ENCODE peak calls at places on chromosomes 12 and 14, in seven cellular contexts. One of them, this sample, is unnamed.

GRCh38 chr12:109462868-109463692 is 14.0 kb downstream of the KCTD10 start:
- DNase-seq in HT1080: peak; percentile 95
- DNase-seq in activated CD8-positive, alpha-beta memory T cell treated with anti-CD3 and anti-CD28 coated beads for 4 hours: no peak
- DNase-seq in EH: peak; percentile 100
- DNase-seq in aorta: peak; percentile 92
- DNase-seq in NCI-H1930: no peak
- DNase-seq in fibroblast of villous mesenchyme: peak; percentile 98
- DNase-seq in this sample: peak; percentile 98

GRCh38 chr12:121110211-121110940 is 22.3 kb upstream of the P2RX7 start:
- DNase-seq in NCI-H1930: peak; percentile 50
- DNase-seq in HT1080: peak; percentile 34
- DNase-seq in fibroblast of villous mesenchyme: peak; percentile 72
- DNase-seq in aorta: peak; percentile 79
- DNase-seq in EH: peak; percentile 75
- DNase-seq in activated CD8-positive, alpha-beta memory T cell treated with anti-CD3 and anti-CD28 coated beads for 4 hours: peak; percentile 45
- DNase-seq in this sample: peak; percentile 57

GRCh38 chr12:13000616-13000934 is 510 bp upstream of the HEBP1 start:
- DNase-seq in HT1080: no peak
- DNase-seq in fibroblast of villous mesenchyme: no peak
- DNase-seq in aorta: no peak
- DNase-seq in NCI-H1930: peak; percentile 60
- DNase-seq in activated CD8-positive, alpha-beta memory T cell treated with anti-CD3 and anti-CD28 coated beads for 4 hours: no peak
- DNase-seq in EH: no peak
- DNase-seq in this sample: peak; percentile 31

GRCh38 chr14:95289323-95290010 is 30.2 kb downstream of the CLMN start:
- DNase-seq in NCI-H1930: no peak
- DNase-seq in aorta: no peak
- DNase-seq in EH: no peak
- DNase-seq in HT1080: no peak
- DNase-seq in activated CD8-positive, alpha-beta memory T cell treated with anti-CD3 and anti-CD28 coated beads for 4 hours: no peak
- DNase-seq in fibroblast of villous mesenchyme: no peak
- DNase-seq in this sample: no peak

GRCh38 chr12:110561471-110562201 is 21.5 kb downstream of the PPTC7 start:
- DNase-seq in fibroblast of villous mesenchyme: peak; percentile 23
- DNase-seq in aorta: no peak
- DNase-seq in activated CD8-positive, alpha-beta memory T cell treated with anti-CD3 and anti-CD28 coated beads for 4 hours: no peak
- DNase-seq in NCI-H1930: no peak
- DNase-seq in HT1080: no peak
- DNase-seq in EH: peak; percentile 66
- DNase-seq in this sample: peak; percentile 56

GRCh38 chr12:114625294-114625851 is 58.6 kb downstream of the TBX3 start:
- DNase-seq in NCI-H1930: peak; percentile 12
- DNase-seq in aorta: no peak
- DNase-seq in activated CD8-positive, alpha-beta memory T cell treated with anti-CD3 and anti-CD28 coated beads for 4 hours: no peak
- DNase-seq in EH: peak; percentile 67
- DNase-seq in HT1080: peak; percentile 31
- DNase-seq in fibroblast of villous mesenchyme: peak; percentile 84
- DNase-seq in this sample: peak; percentile 45

GRCh38 chr14:91149462-91149861 is 35.6 kb downstream of the DGLUCY start:
- DNase-seq in HT1080: peak; percentile 94
- DNase-seq in fibroblast of villous mesenchyme: peak; percentile 99
- DNase-seq in activated CD8-positive, alpha-beta memory T cell treated with anti-CD3 and anti-CD28 coated beads for 4 hours: no peak
- DNase-seq in EH: peak; percentile 99
- DNase-seq in aorta: no peak
- DNase-seq in NCI-H1930: no peak
- DNase-seq in this sample: peak; percentile 99

GRCh38 chr14:77022219-77022852 is 6.2 kb downstream of the IRF2BPL start:
- DNase-seq in aorta: no peak
- DNase-seq in activated CD8-positive, alpha-beta memory T cell treated with anti-CD3 and anti-CD28 coated beads for 4 hours: no peak
- DNase-seq in fibroblast of villous mesenchyme: no peak
- DNase-seq in EH: no peak
- DNase-seq in NCI-H1930: no peak
- DNase-seq in HT1080: no peak
- DNase-seq in this sample: no peak

GRCh38 chr14:38127784-38128183 is 79.9 kb upstream of the SSTR1 start:
- DNase-seq in HT1080: no peak
- DNase-seq in fibroblast of villous mesenchyme: peak; percentile 66
- DNase-seq in NCI-H1930: no peak
- DNase-seq in aorta: no peak
- DNase-seq in EH: peak; percentile 29
- DNase-seq in activated CD8-positive, alpha-beta memory T cell treated with anti-CD3 and anti-CD28 coated beads for 4 hours: no peak
- DNase-seq in this sample: no peak

GRCh38 chr12:4806439-4807115 is 86.4 kb downstream of the GALNT8 start:
- DNase-seq in NCI-H1930: no peak
- DNase-seq in aorta: no peak
- DNase-seq in activated CD8-positive, alpha-beta memory T cell treated with anti-CD3 and anti-CD28 coated beads for 4 hours: no peak
- DNase-seq in EH: no peak
- DNase-seq in HT1080: no peak
- DNase-seq in fibroblast of villous mesenchyme: no peak
- DNase-seq in this sample: no peak

GRCh38 chr12:50542448-50542847 is 37.7 kb downstream of the DIP2B start:
- DNase-seq in aorta: no peak
- DNase-seq in activated CD8-positive, alpha-beta memory T cell treated with anti-CD3 and anti-CD28 coated beads for 4 hours: no peak
- DNase-seq in fibroblast of villous mesenchyme: no peak
- DNase-seq in NCI-H1930: no peak
- DNase-seq in HT1080: peak; percentile 94
- DNase-seq in EH: peak; percentile 37
- DNase-seq in this sample: peak; percentile 29

GRCh38 chr14:92717571-92718042 is 30.8 kb downstream of the LGMN start:
- DNase-seq in EH: no peak
- DNase-seq in activated CD8-positive, alpha-beta memory T cell treated with anti-CD3 and anti-CD28 coated beads for 4 hours: no peak
- DNase-seq in fibroblast of villous mesenchyme: peak; percentile 54
- DNase-seq in NCI-H1930: no peak
- DNase-seq in aorta: no peak
- DNase-seq in HT1080: no peak
- DNase-seq in this sample: no peak

GRCh38 chr14:22803575-22803974 is 11.7 kb downstream of the SLC7A7 start:
- DNase-seq in aorta: no peak
- DNase-seq in HT1080: no peak
- DNase-seq in NCI-H1930: no peak
- DNase-seq in EH: no peak
- DNase-seq in fibroblast of villous mesenchyme: no peak
- DNase-seq in activated CD8-positive, alpha-beta memory T cell treated with anti-CD3 and anti-CD28 coated beads for 4 hours: no peak
- DNase-seq in this sample: no peak

GRCh38 chr12:112987561-112987960 is 9.2 kb downstream of the OAS2 start:
- DNase-seq in aorta: no peak
- DNase-seq in fibroblast of villous mesenchyme: no peak
- DNase-seq in EH: no peak
- DNase-seq in NCI-H1930: no peak
- DNase-seq in activated CD8-positive, alpha-beta memory T cell treated with anti-CD3 and anti-CD28 coated beads for 4 hours: no peak
- DNase-seq in HT1080: no peak
- DNase-seq in this sample: no peak

GRCh38 chr14:101853455-101854018 is 92.0 kb downstream of the PPP2R5C start:
- DNase-seq in aorta: no peak
- DNase-seq in HT1080: no peak
- DNase-seq in fibroblast of villous mesenchyme: no peak
- DNase-seq in NCI-H1930: no peak
- DNase-seq in activated CD8-positive, alpha-beta memory T cell treated with anti-CD3 and anti-CD28 coated beads for 4 hours: no peak
- DNase-seq in EH: no peak
- DNase-seq in this sample: no peak

GRCh38 chr12:131097247-131098177 is 143.8 kb downstream of the ADGRD1 start:
- DNase-seq in aorta: peak; percentile 75
- DNase-seq in HT1080: no peak
- DNase-seq in EH: no peak
- DNase-seq in NCI-H1930: no peak
- DNase-seq in fibroblast of villous mesenchyme: no peak
- DNase-seq in activated CD8-positive, alpha-beta memory T cell treated with anti-CD3 and anti-CD28 coated beads for 4 hours: no peak
- DNase-seq in this sample: no peak

GRCh38 chr14:29906256-29906885 is 21.3 kb downstream of the PRKD1 start:
- DNase-seq in EH: peak; percentile 32
- DNase-seq in NCI-H1930: no peak
- DNase-seq in aorta: no peak
- DNase-seq in activated CD8-positive, alpha-beta memory T cell treated with anti-CD3 and anti-CD28 coated beads for 4 hours: no peak
- DNase-seq in fibroblast of villous mesenchyme: peak; percentile 17
- DNase-seq in HT1080: peak; percentile 55
- DNase-seq in this sample: peak; percentile 10